ENCODE peak calls at places on chromosomes 7 and 10, in six cellular contexts. One of them, this sample, is unnamed.

GRCh38 chr7:101631224-101631714 is 2.2 kb upstream of the MYL10 start:
- DNase-seq in spleen: peak
- DNase-seq in HepG2: no peak
- DNase-seq in suprapubic skin: no peak
- DNase-seq in endothelial cell of umbilical vein: peak
- DNase-seq in transverse colon: no peak
- DNase-seq in this sample: no peak

GRCh38 chr10:71777213-71777985 is 4.1 kb upstream of the VSIR start:
- DNase-seq in spleen: peak
- DNase-seq in HepG2: no peak
- DNase-seq in suprapubic skin: no peak
- DNase-seq in endothelial cell of umbilical vein: no peak
- DNase-seq in transverse colon: no peak
- DNase-seq in this sample: no peak

GRCh38 chr7:1811850-1812692 is 142.0 kb downstream of the ELFN1 start:
- DNase-seq in spleen: peak
- DNase-seq in HepG2: peak
- DNase-seq in suprapubic skin: no peak
- DNase-seq in endothelial cell of umbilical vein: no peak
- DNase-seq in transverse colon: no peak
- DNase-seq in this sample: peak

GRCh38 chr7:1956611-1957470 is 275.9 kb downstream of the MAD1L1 start:
- DNase-seq in spleen: peak
- DNase-seq in HepG2: no peak
- DNase-seq in suprapubic skin: no peak
- DNase-seq in endothelial cell of umbilical vein: no peak
- DNase-seq in transverse colon: no peak
- DNase-seq in this sample: no peak

GRCh38 chr7:26690135-26690534 is 174.3 kb downstream of the SKAP2 start:
- DNase-seq in spleen: no peak
- DNase-seq in HepG2: no peak
- DNase-seq in suprapubic skin: no peak
- DNase-seq in endothelial cell of umbilical vein: no peak
- DNase-seq in transverse colon: no peak
- DNase-seq in this sample: no peak

GRCh38 chr10:70942725-70943124 is 54.4 kb upstream of the PCBD1 start:
- DNase-seq in spleen: no peak
- DNase-seq in HepG2: no peak
- DNase-seq in suprapubic skin: no peak
- DNase-seq in endothelial cell of umbilical vein: no peak
- DNase-seq in transverse colon: no peak
- DNase-seq in this sample: no peak

GRCh38 chr10:14593806-14594205 is 180.9 kb downstream of the FAM107B start:
- DNase-seq in spleen: no peak
- DNase-seq in HepG2: no peak
- DNase-seq in suprapubic skin: no peak
- DNase-seq in endothelial cell of umbilical vein: no peak
- DNase-seq in transverse colon: no peak
- DNase-seq in this sample: no peak

GRCh38 chr7:117008849-117009531 is 55.7 kb downstream of the ST7 start:
- DNase-seq in spleen: no peak
- DNase-seq in HepG2: no peak
- DNase-seq in suprapubic skin: no peak
- DNase-seq in endothelial cell of umbilical vein: no peak
- DNase-seq in transverse colon: no peak
- DNase-seq in this sample: no peak

GRCh38 chr10:11330383-11331020 is 280.9 kb downstream of the USP6NL start:
- DNase-seq in spleen: no peak
- DNase-seq in HepG2: no peak
- DNase-seq in suprapubic skin: no peak
- DNase-seq in endothelial cell of umbilical vein: peak
- DNase-seq in transverse colon: no peak
- DNase-seq in this sample: no peak

GRCh38 chr7:158782638-158783490 is 46.4 kb downstream of the ESYT2 start:
- DNase-seq in spleen: no peak
- DNase-seq in HepG2: peak
- DNase-seq in suprapubic skin: no peak
- DNase-seq in endothelial cell of umbilical vein: peak
- DNase-seq in transverse colon: peak
- DNase-seq in this sample: no peak

GRCh38 chr7:30888783-30889182 is 22.9 kb upstream of the AQP1 start:
- DNase-seq in spleen: no peak
- DNase-seq in HepG2: no peak
- DNase-seq in suprapubic skin: no peak
- DNase-seq in endothelial cell of umbilical vein: peak
- DNase-seq in transverse colon: no peak
- DNase-seq in this sample: no peak

GRCh38 chr10:26743091-26743490 is 45.6 kb downstream of the PDSS1 start:
- DNase-seq in spleen: no peak
- DNase-seq in HepG2: no peak
- DNase-seq in suprapubic skin: no peak
- DNase-seq in endothelial cell of umbilical vein: no peak
- DNase-seq in transverse colon: no peak
- DNase-seq in this sample: no peak

GRCh38 chr10:100341953-100342626 is 4.9 kb upstream of the SCD start:
- DNase-seq in spleen: no peak
- DNase-seq in HepG2: peak
- DNase-seq in suprapubic skin: no peak
- DNase-seq in endothelial cell of umbilical vein: peak
- DNase-seq in transverse colon: peak
- DNase-seq in this sample: peak

GRCh38 chr7:132045002-132045401 is 488.6 kb upstream of the PODXL start:
- DNase-seq in spleen: no peak
- DNase-seq in HepG2: no peak
- DNase-seq in suprapubic skin: no peak
- DNase-seq in endothelial cell of umbilical vein: no peak
- DNase-seq in transverse colon: no peak
- DNase-seq in this sample: no peak

GRCh38 chr7:131773413-131773812 is 217.0 kb upstream of the PODXL start:
- DNase-seq in spleen: no peak
- DNase-seq in HepG2: no peak
- DNase-seq in suprapubic skin: no peak
- DNase-seq in endothelial cell of umbilical vein: no peak
- DNase-seq in transverse colon: no peak
- DNase-seq in this sample: no peak

GRCh38 chr10:12130237-12130872 is 878 bp downstream of the SEC61A2 start:
- DNase-seq in spleen: peak
- DNase-seq in HepG2: peak
- DNase-seq in suprapubic skin: no peak
- DNase-seq in endothelial cell of umbilical vein: peak
- DNase-seq in transverse colon: peak
- DNase-seq in this sample: no peak

GRCh38 chr10:48607356-48608278 is 2.7 kb upstream of the ARHGAP22 start:
- DNase-seq in spleen: no peak
- DNase-seq in HepG2: no peak
- DNase-seq in suprapubic skin: peak
- DNase-seq in endothelial cell of umbilical vein: peak
- DNase-seq in transverse colon: no peak
- DNase-seq in this sample: no peak

GRCh38 chr7:74023037-74023436 is 4.9 kb upstream of the ELN start:
- DNase-seq in spleen: no peak
- DNase-seq in HepG2: peak
- DNase-seq in suprapubic skin: peak
- DNase-seq in endothelial cell of umbilical vein: peak
- DNase-seq in transverse colon: no peak
- DNase-seq in this sample: no peak

GRCh38 chr10:1299041-1299726 is 243.0 kb downstream of the WDR37 start:
- DNase-seq in spleen: no peak
- DNase-seq in HepG2: no peak
- DNase-seq in suprapubic skin: no peak
- DNase-seq in endothelial cell of umbilical vein: no peak
- DNase-seq in transverse colon: no peak
- DNase-seq in this sample: no peak

GRCh38 chr7:16670021-16670420 is 24.0 kb downstream of the BZW2 start:
- DNase-seq in spleen: no peak
- DNase-seq in HepG2: no peak
- DNase-seq in suprapubic skin: no peak
- DNase-seq in endothelial cell of umbilical vein: no peak
- DNase-seq in transverse colon: no peak
- DNase-seq in this sample: no peak

GRCh38 chr7:91082854-91083495 is 181.3 kb upstream of the FZD1 start:
- DNase-seq in spleen: no peak
- DNase-seq in HepG2: no peak
- DNase-seq in suprapubic skin: no peak
- DNase-seq in endothelial cell of umbilical vein: peak
- DNase-seq in transverse colon: no peak
- DNase-seq in this sample: no peak

DNA sequence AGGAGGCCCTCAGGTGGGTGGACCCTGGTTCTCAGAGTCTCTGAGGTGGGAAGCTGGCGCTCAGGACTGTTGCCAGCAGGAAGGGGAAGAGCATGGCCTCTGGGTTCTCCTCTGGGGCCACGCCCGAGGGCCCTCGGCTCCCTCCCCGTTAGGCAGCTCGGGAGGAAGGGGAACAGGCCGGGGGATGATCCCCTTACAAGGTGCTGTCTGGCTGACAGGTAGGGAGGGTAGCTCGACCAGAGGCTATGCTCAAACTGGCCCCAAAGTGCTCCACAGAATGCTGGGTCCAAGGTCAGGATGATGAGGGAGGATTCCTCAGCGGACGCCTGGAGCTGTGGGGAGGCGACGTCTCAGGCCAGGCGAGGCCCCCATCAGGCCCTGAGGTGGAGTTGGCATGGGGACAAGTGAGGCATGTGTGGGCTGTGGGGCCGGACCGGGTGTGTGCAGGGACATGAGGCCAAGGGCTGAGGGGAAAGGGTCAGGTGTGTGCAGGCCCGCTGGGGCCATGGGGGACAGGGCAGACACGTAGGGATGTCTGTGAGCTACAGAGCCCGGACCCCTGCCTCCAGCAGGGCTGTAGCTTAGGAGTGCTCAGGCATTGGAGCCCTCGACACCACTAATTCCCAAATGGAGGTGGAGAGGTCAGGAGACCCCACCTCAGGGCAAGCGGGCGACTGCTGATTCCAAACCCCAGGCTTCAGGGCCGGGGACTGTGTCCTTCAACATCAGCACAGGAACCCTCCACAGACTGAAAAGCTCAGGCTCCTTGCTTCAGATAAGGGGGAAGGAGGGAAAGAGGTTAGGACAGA is 17.1 kb downstream of the POLL start:
- DNase-seq in spleen: no peak
- DNase-seq in HepG2: no peak
- DNase-seq in suprapubic skin: no peak
- DNase-seq in endothelial cell of umbilical vein: no peak
- DNase-seq in transverse colon: no peak
- DNase-seq in this sample: no peak
- TF ChIP-seq POLR2AphosphoS5 in spleen: no peak
- TF ChIP-seq POLR2AphosphoS5 in HepG2: no peak
- TF ChIP-seq POLR2AphosphoS5 in suprapubic skin: no peak
- TF ChIP-seq POLR2AphosphoS5 in endothelial cell of umbilical vein: no peak
- TF ChIP-seq POLR2AphosphoS5 in transverse colon: no peak
- TF ChIP-seq POLR2AphosphoS5 in this sample: no peak

DNA sequence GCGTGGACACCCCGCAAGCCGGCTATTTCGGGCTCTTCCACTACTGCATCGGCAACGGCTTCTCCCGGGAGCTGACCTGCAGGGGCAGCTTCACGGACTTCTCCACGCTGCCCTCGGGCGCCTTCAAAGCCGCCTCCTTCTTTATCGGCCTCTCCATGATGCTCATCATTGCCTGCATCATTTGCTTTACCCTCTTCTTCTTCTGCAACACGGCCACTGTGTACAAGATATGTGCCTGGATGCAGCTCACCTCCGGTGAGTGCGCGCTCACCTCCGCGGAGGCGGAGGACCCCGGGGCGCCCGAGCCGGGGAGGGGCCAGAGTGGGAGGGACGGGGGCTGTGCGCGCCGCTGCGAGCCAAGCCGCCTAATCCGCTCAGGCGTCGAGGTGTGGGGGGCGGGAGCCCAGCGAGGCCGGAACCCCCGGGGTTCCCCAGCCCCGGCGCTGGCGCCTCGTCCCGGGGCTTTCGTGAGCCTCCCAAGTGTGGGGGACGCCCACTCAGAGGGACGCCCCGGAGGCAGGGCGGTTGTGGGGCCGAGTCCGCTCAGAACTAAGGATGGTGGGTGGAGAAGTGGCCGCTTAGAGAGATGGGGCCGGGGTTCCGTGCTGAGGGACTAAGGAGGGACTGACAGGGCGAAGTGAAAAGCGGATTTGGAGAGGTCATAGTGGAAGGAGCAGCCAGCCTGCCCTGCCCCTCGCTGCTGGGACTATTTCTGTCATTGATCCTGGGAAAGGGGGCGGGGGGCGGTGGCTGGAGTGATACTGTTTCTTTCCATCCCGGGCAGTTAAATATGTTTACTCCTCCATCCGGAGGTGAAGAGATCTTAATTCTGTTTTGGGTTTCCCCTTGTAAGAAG is 795 bp downstream of the LHFPL3 start:
- DNase-seq in spleen: no peak
- DNase-seq in HepG2: no peak
- DNase-seq in suprapubic skin: no peak
- DNase-seq in endothelial cell of umbilical vein: no peak
- DNase-seq in transverse colon: no peak
- DNase-seq in this sample: no peak
- H3K4me3 ChIP-seq in spleen: peak
- H3K4me3 ChIP-seq in HepG2: no peak
- H3K4me3 ChIP-seq in suprapubic skin: peak
- H3K4me3 ChIP-seq in endothelial cell of umbilical vein: no peak
- H3K4me3 ChIP-seq in transverse colon: peak
- H3K4me3 ChIP-seq in this sample: no peak

DNA sequence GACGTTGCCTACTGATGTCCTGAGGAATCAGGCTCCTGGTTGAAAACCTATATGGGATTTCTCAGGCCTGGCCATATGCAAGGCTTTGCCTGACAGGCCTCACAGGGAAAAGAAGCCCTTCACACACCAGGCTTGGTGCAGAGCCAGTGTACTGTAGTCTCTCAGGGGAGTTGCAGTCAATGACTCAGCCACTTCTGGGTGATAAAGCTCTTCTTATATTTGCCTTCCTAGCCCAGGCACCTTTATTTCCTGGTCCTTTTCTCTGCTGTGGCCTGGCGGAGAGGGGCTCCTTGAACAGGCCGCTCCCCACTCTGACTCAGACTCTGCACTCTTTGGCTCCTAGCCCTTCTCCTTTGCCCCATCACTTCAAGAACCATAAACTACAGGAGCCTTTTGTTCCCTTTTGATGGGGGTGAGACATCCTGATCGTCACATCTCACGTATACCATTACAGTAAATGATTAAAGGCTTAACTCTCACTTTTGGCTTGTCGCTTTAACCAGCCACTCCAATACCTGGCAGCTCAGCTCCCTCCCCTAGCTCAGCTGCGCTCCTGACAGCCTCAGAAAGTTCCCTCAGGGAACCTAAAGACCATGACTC is 33.5 kb downstream of the DPY19L1 start:
- DNase-seq in spleen: no peak
- DNase-seq in HepG2: peak
- DNase-seq in suprapubic skin: no peak
- DNase-seq in endothelial cell of umbilical vein: peak
- DNase-seq in transverse colon: peak
- DNase-seq in this sample: no peak
- TF ChIP-seq POLR2A in spleen: no peak
- TF ChIP-seq POLR2A in HepG2: no peak
- TF ChIP-seq POLR2A in suprapubic skin: no peak
- TF ChIP-seq POLR2A in endothelial cell of umbilical vein: no peak
- TF ChIP-seq POLR2A in transverse colon: peak
- TF ChIP-seq POLR2A in this sample: no peak

DNA sequence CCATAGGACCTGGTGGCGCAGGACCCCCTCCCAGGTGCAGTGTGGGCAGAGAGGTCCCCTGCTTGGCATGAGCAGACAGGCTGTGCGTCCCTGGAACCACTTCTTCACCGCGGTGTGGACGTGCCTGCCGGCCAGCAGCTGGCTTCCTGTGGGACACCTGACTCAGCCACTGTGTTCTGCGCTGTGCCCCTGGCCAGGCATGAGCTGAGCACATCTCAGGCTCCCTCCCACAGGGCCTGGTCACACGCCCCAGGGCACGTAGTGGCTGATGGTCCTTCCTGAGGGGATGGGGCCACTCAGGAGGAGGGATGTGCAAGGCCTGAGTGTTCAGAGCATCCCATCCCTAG is 3.5 kb upstream of the DEPP1 start:
- DNase-seq in spleen: peak
- DNase-seq in HepG2: no peak
- DNase-seq in suprapubic skin: peak
- DNase-seq in endothelial cell of umbilical vein: peak
- DNase-seq in transverse colon: no peak
- DNase-seq in this sample: no peak
- TF ChIP-seq POLR2AphosphoS5 in spleen: peak
- TF ChIP-seq POLR2AphosphoS5 in HepG2: no peak
- TF ChIP-seq POLR2AphosphoS5 in suprapubic skin: no peak
- TF ChIP-seq POLR2AphosphoS5 in endothelial cell of umbilical vein: peak
- TF ChIP-seq POLR2AphosphoS5 in transverse colon: no peak
- TF ChIP-seq POLR2AphosphoS5 in this sample: no peak